ENCODE peak calls at places on chromosomes 6 and 20, in four cellular contexts. T is CD8-positive, alpha-beta T cell; R is upper lobe of right lung; X is astrocyte of the spinal cord. U is an unnamed sample.

GRCh38 chr6:159646731-159647130 is 46.3 kb downstream of the SOD2 start:
- DNase-seq in T (no peak), R (no peak), X (peak), U (peak)

GRCh38 chr20:10603378-10603777 is 70.4 kb downstream of the JAG1 start:
- DNase-seq in T (no peak), R (no peak), X (no peak), U (no peak)

GRCh38 chr20:50415516-50416268 is 94.5 kb upstream of the PTPN1 start:
- DNase-seq in T (no peak), R (peak), X (peak), U (peak)

GRCh38 chr6:2021713-2022125 is 223.7 kb downstream of the GMDS start:
- DNase-seq in T (no peak), R (peak), X (peak), U (peak)

GRCh38 chr6:52620055-52620905 is 43.4 kb upstream of the TRAM2 start:
- DNase-seq in T (no peak), R (no peak), X (no peak), U (no peak)

GRCh38 chr6:31354788-31355539 is 2.0 kb downstream of the HLA-B start:
- DNase-seq in T (no peak), R (no peak), X (no peak), U (no peak)

GRCh38 chr6:151141685-151142084 is 98.1 kb upstream of the AKAP12 start:
- DNase-seq in T (no peak), R (no peak), X (no peak), U (no peak)

GRCh38 chr6:43009124-43009523 is 4.6 kb downstream of the MEA1 start:
- DNase-seq in T (no peak), R (no peak), X (peak), U (peak)

GRCh38 chr20:56765172-56766073 is 136.3 kb downstream of the TFAP2C start:
- DNase-seq in T (no peak), R (no peak), X (no peak), U (no peak)

GRCh38 chr20:63223121-63223825 is 7.3 kb upstream of the YTHDF1 start:
- DNase-seq in T (no peak), R (no peak), X (peak), U (peak)

GRCh38 chr6:128740951-128741350 is 142.0 kb upstream of the LAMA2 start:
- DNase-seq in T (no peak), R (no peak), X (no peak), U (no peak)

GRCh38 chr6:74967821-74968220 is 238.0 kb downstream of the COL12A1 start:
- DNase-seq in T (no peak), R (no peak), X (no peak), U (no peak)

GRCh38 chr6:84764332-84765049 is at the start of gene TBX18:
- DNase-seq in T (no peak), R (peak), X (peak), U (peak)

GRCh38 chr6:84027340-84028183 is 6.0 kb upstream of the MRAP2 start:
- DNase-seq in T (no peak), R (no peak), X (peak), U (peak)

GRCh38 chr6:45930419-45931059 is 85.1 kb downstream of the CLIC5 start:
- DNase-seq in T (peak), R (peak), X (peak), U (peak)

GRCh38 chr6:69019832-69020231 is 384.8 kb downstream of the ADGRB3 start:
- DNase-seq in T (no peak), R (no peak), X (no peak), U (no peak)

GRCh38 chr6:37222125-37222967 is 35.2 kb upstream of the TBC1D22B start:
- DNase-seq in T (peak), R (peak), X (peak), U (peak)

DNA sequence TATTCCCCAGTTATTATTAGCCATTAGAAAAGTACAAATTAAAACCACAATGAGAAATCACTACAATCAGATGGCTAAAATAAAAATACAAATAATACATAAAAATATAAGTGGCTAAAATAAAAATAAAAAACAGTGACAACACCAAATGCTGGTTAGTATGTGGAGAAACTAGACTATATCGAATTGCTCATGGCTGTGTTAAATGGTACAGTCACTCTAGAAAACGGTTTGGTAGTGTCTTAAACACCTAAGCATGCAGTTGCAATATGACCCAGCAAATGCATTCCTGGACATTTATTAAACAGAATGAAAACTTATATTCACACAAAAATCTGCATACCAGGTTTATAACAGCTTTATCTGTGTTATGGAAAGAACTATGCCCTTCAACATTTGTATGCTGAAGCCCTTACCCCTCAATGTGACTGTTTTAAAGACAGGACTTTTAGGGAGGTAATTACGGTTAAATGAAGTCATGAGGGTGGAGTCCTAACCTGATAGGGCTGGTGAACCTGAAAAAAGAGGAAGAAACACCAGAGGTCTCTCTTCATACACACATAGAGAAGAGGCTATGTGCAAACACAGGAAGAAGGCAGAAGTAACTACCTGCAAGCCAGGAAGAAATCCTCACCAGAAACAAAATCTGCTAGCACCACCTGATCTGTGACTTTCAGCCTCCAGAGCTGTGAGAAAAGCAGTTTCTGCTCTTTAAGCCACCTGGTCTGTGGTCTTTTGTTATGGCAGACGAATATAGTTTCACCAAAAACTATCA is 84.9 kb downstream of the ASCC3 start:
- DNase-seq in T (no peak), R (no peak), X (no peak), U (no peak)
- TF ChIP-seq CTCF in T (no peak), R (no peak), X (no peak), U (no peak)

GRCh38 chr6:137120748-137121147 is 52.7 kb downstream of the IL22RA2 start:
- DNase-seq in T (no peak), R (no peak), X (no peak), U (no peak)

GRCh38 chr6:137117605-137118004 is 55.8 kb downstream of the IL22RA2 start:
- DNase-seq in T (no peak), R (no peak), X (no peak), U (no peak)

GRCh38 chr6:137116807-137117206 is 56.6 kb downstream of the IL22RA2 start:
- DNase-seq in T (no peak), R (no peak), X (no peak), U (no peak)

GRCh38 chr6:137121401-137121997 is 51.9 kb downstream of the IL22RA2 start:
- DNase-seq in T (no peak), R (no peak), X (no peak), U (no peak)

GRCh38 chr6:137119196-137120104 is 54.0 kb downstream of the IL22RA2 start:
- DNase-seq in T (no peak), R (no peak), X (no peak), U (no peak)
- TF ChIP-seq CTCF in T (no peak), R (no peak), X (no peak), U (no peak)

GRCh38 chr6:113414511-113414910 is 442.6 kb upstream of the MARCKS start:
- DNase-seq in T (no peak), R (no peak), X (peak), U (peak)
- TF ChIP-seq CTCF in T (no peak), R (peak), X (peak), U (peak)

GRCh38 chr20:8504030-8504429 is 372.0 kb downstream of the PLCB1 start:
- DNase-seq in T (no peak), R (no peak), X (no peak), U (no peak)
- TF ChIP-seq CTCF in T (no peak), R (no peak), X (no peak), U (no peak)

GRCh38 chr20:31565699-31566331 is 39.3 kb upstream of the ID1 start:
- DNase-seq in T (no peak), R (no peak), X (no peak), U (peak)
- TF ChIP-seq CTCF in T (no peak), R (no peak), X (no peak), U (no peak)

GRCh38 chr6:117477988-117478852 is 4.3 kb upstream of the DCBLD1 start:
- DNase-seq in T (no peak), R (no peak), X (no peak), U (no peak)
- TF ChIP-seq CTCF in T (no peak), R (peak), X (peak), U (no peak)